ENCODE peak calls at places on chromosomes 7 and 10, in eight cellular contexts. One of them, this sample, is unnamed.

GRCh38 chr7:45216181-45216580 is 58.6 kb downstream of the RAMP3 start:
- DNase-seq in ovary: no peak
- DNase-seq in K562: no peak
- DNase-seq in A549: no peak
- DNase-seq in OCI-LY7: no peak
- DNase-seq in colonic mucosa: no peak
- DNase-seq in tibial artery: no peak
- DNase-seq in right cardiac atrium: no peak
- DNase-seq in this sample: no peak

GRCh38 chr7:106309352-106309751 is 24.6 kb upstream of the NAMPT start:
- DNase-seq in colonic mucosa: no peak
- DNase-seq in A549: no peak
- DNase-seq in ovary: no peak
- DNase-seq in K562: no peak
- DNase-seq in right cardiac atrium: no peak
- DNase-seq in tibial artery: no peak
- DNase-seq in OCI-LY7: no peak
- DNase-seq in this sample: no peak

GRCh38 chr10:42973870-42974692 is 102.8 kb upstream of the RET start:
- DNase-seq in ovary: no peak
- DNase-seq in colonic mucosa: no peak
- DNase-seq in OCI-LY7: no peak
- DNase-seq in K562: no peak
- DNase-seq in right cardiac atrium: no peak
- DNase-seq in A549: no peak
- DNase-seq in tibial artery: no peak
- DNase-seq in this sample: no peak

GRCh38 chr10:86334515-86335085 is 32.0 kb downstream of the GRID1 start:
- DNase-seq in tibial artery: no peak
- DNase-seq in colonic mucosa: no peak
- DNase-seq in right cardiac atrium: no peak
- DNase-seq in A549: no peak
- DNase-seq in OCI-LY7: no peak
- DNase-seq in K562: peak
- DNase-seq in ovary: no peak
- DNase-seq in this sample: no peak

GRCh38 chr10:72272689-72273409 is 875 bp upstream of the DDIT4 start:
- DNase-seq in OCI-LY7: peak
- DNase-seq in tibial artery: peak
- DNase-seq in A549: peak
- DNase-seq in K562: peak
- DNase-seq in ovary: peak
- DNase-seq in colonic mucosa: peak
- DNase-seq in right cardiac atrium: peak
- DNase-seq in this sample: no peak

GRCh38 chr7:3267928-3268690 is 32.9 kb upstream of the SDK1 start:
- DNase-seq in A549: peak
- DNase-seq in K562: no peak
- DNase-seq in right cardiac atrium: no peak
- DNase-seq in ovary: no peak
- DNase-seq in colonic mucosa: no peak
- DNase-seq in tibial artery: no peak
- DNase-seq in OCI-LY7: no peak
- DNase-seq in this sample: no peak

GRCh38 chr10:116084166-116084565 is 188.8 kb downstream of the GFRA1 start:
- DNase-seq in tibial artery: no peak
- DNase-seq in colonic mucosa: no peak
- DNase-seq in A549: no peak
- DNase-seq in OCI-LY7: no peak
- DNase-seq in K562: no peak
- DNase-seq in right cardiac atrium: no peak
- DNase-seq in ovary: no peak
- DNase-seq in this sample: peak

GRCh38 chr7:22549667-22550513 is 49.9 kb upstream of the STEAP1B start:
- DNase-seq in OCI-LY7: peak
- DNase-seq in K562: no peak
- DNase-seq in ovary: no peak
- DNase-seq in tibial artery: no peak
- DNase-seq in colonic mucosa: no peak
- DNase-seq in A549: no peak
- DNase-seq in right cardiac atrium: no peak
- DNase-seq in this sample: no peak

GRCh38 chr10:116469437-116469836 is 41.8 kb downstream of the PNLIPRP3 start:
- DNase-seq in A549: no peak
- DNase-seq in right cardiac atrium: no peak
- DNase-seq in tibial artery: no peak
- DNase-seq in OCI-LY7: no peak
- DNase-seq in K562: no peak
- DNase-seq in colonic mucosa: no peak
- DNase-seq in ovary: no peak
- DNase-seq in this sample: no peak

GRCh38 chr10:34341473-34341872 is 473.6 kb downstream of the PARD3 start:
- DNase-seq in OCI-LY7: no peak
- DNase-seq in right cardiac atrium: peak
- DNase-seq in K562: no peak
- DNase-seq in tibial artery: peak
- DNase-seq in ovary: peak
- DNase-seq in A549: no peak
- DNase-seq in colonic mucosa: no peak
- DNase-seq in this sample: no peak

GRCh38 chr7:157113607-157114006 is 25.1 kb upstream of the UBE3C start:
- DNase-seq in K562: no peak
- DNase-seq in right cardiac atrium: no peak
- DNase-seq in A549: no peak
- DNase-seq in tibial artery: no peak
- DNase-seq in OCI-LY7: no peak
- DNase-seq in ovary: no peak
- DNase-seq in colonic mucosa: no peak
- DNase-seq in this sample: no peak

DNA sequence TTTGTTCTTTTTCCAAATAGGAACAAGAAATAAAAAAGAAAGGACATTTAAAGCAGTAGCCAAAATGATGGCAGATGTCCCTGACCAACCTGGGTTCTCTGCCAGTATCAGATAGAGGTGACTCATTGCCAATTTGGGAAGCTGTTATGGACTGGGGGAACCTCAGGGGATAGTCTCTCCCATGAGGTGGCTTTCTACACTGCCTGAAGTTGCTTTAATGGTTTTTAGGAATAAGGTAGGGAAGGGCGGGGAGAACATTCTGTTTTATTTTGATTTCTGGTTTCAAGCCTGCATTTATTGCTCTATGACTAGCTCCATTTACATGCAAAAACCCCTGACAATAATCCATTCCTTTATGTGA is 457.9 kb upstream of the TPK1 start:
- DNase-seq in colonic mucosa: no peak
- DNase-seq in right cardiac atrium: no peak
- DNase-seq in K562: no peak
- DNase-seq in tibial artery: no peak
- DNase-seq in OCI-LY7: no peak
- DNase-seq in ovary: no peak
- DNase-seq in A549: no peak
- DNase-seq in this sample: no peak
- H3K4me3 ChIP-seq in colonic mucosa: no peak
- H3K4me3 ChIP-seq in right cardiac atrium: no peak
- H3K4me3 ChIP-seq in K562: no peak
- H3K4me3 ChIP-seq in tibial artery: no peak
- H3K4me3 ChIP-seq in OCI-LY7: no peak
- H3K4me3 ChIP-seq in ovary: no peak
- H3K4me3 ChIP-seq in A549: no peak
- H3K4me3 ChIP-seq in this sample: no peak

GRCh38 chr10:17029581-17030271 is 99.9 kb downstream of the CUBN start:
- DNase-seq in A549: peak
- DNase-seq in OCI-LY7: no peak
- DNase-seq in right cardiac atrium: peak
- DNase-seq in ovary: peak
- DNase-seq in K562: peak
- DNase-seq in tibial artery: peak
- DNase-seq in colonic mucosa: peak
- DNase-seq in this sample: peak

GRCh38 chr10:17031656-17032630 is 97.7 kb downstream of the CUBN start:
- DNase-seq in OCI-LY7: no peak
- DNase-seq in A549: no peak
- DNase-seq in right cardiac atrium: no peak
- DNase-seq in tibial artery: no peak
- DNase-seq in ovary: no peak
- DNase-seq in K562: no peak
- DNase-seq in colonic mucosa: no peak
- DNase-seq in this sample: peak

GRCh38 chr10:17025444-17026295 is 103.9 kb downstream of the CUBN start:
- DNase-seq in K562: peak
- DNase-seq in ovary: no peak
- DNase-seq in right cardiac atrium: peak
- DNase-seq in A549: no peak
- DNase-seq in OCI-LY7: no peak
- DNase-seq in tibial artery: peak
- DNase-seq in colonic mucosa: no peak
- DNase-seq in this sample: no peak

GRCh38 chr10:17026686-17027485 is 102.7 kb downstream of the CUBN start:
- DNase-seq in tibial artery: no peak
- DNase-seq in ovary: no peak
- DNase-seq in colonic mucosa: no peak
- DNase-seq in OCI-LY7: no peak
- DNase-seq in right cardiac atrium: no peak
- DNase-seq in K562: no peak
- DNase-seq in A549: no peak
- DNase-seq in this sample: no peak

DNA sequence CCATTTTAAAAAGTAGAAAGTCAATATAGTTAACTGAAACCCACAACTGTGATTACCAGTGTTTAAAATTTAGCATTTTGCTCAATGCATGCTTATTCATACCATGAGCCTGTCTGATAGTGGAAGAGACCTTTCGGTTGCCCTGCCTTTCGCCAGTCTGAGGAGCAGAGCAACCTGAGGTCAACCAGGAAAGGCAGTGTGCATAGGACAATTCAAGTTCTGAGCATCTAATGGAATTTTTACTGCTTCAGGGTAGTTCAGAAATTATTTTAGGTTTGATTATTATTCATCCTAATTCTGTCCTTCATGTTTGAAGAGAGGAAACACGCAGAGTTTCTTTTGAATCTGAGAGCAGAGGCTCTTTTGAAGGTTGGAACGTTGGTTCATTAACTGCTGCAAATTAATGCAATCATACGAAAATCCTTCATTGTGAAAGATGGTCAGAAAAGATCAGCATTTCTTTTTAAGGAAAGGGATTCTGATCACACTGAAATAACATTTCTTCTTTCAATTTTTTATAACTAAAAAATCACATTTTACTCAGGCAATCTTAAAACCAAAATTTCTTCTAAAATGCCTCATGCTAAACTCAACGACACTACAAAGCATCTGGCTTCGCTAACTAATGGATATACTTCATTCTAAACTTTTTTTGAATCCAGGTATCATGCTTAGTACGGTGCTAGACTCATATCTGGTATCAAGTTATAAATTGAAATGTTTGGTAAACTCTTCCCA is 100.6 kb downstream of the CUBN start:
- DNase-seq in K562: peak
- DNase-seq in tibial artery: no peak
- DNase-seq in ovary: no peak
- DNase-seq in colonic mucosa: no peak
- DNase-seq in right cardiac atrium: no peak
- DNase-seq in OCI-LY7: no peak
- DNase-seq in A549: no peak
- DNase-seq in this sample: no peak
- H3K4me3 ChIP-seq in K562: no peak
- H3K4me3 ChIP-seq in tibial artery: no peak
- H3K4me3 ChIP-seq in ovary: no peak
- H3K4me3 ChIP-seq in colonic mucosa: no peak
- H3K4me3 ChIP-seq in right cardiac atrium: no peak
- H3K4me3 ChIP-seq in OCI-LY7: no peak
- H3K4me3 ChIP-seq in A549: no peak
- H3K4me3 ChIP-seq in this sample: peak

GRCh38 chr10:102422586-102423129 is 2.0 kb downstream of the FBXL15 start:
- DNase-seq in colonic mucosa: peak
- DNase-seq in OCI-LY7: peak
- DNase-seq in ovary: peak
- DNase-seq in A549: peak
- DNase-seq in right cardiac atrium: peak
- DNase-seq in K562: peak
- DNase-seq in tibial artery: peak
- DNase-seq in this sample: no peak
- H3K4me3 ChIP-seq in colonic mucosa: peak
- H3K4me3 ChIP-seq in OCI-LY7: peak
- H3K4me3 ChIP-seq in ovary: peak
- H3K4me3 ChIP-seq in A549: peak
- H3K4me3 ChIP-seq in right cardiac atrium: peak
- H3K4me3 ChIP-seq in K562: peak
- H3K4me3 ChIP-seq in tibial artery: peak
- H3K4me3 ChIP-seq in this sample: no peak

GRCh38 chr10:62813453-62813852 is 2.7 kb downstream of the EGR2 start:
- DNase-seq in ovary: no peak
- DNase-seq in tibial artery: no peak
- DNase-seq in K562: no peak
- DNase-seq in right cardiac atrium: no peak
- DNase-seq in A549: no peak
- DNase-seq in colonic mucosa: no peak
- DNase-seq in OCI-LY7: no peak
- DNase-seq in this sample: no peak

GRCh38 chr10:62816179-62817119 is at the start of gene EGR2:
- DNase-seq in right cardiac atrium: peak
- DNase-seq in ovary: peak
- DNase-seq in K562: peak
- DNase-seq in colonic mucosa: peak
- DNase-seq in A549: peak
- DNase-seq in OCI-LY7: peak
- DNase-seq in tibial artery: peak
- DNase-seq in this sample: peak

GRCh38 chr10:62813981-62814380 is 2.2 kb downstream of the EGR2 start:
- DNase-seq in tibial artery: no peak
- DNase-seq in colonic mucosa: no peak
- DNase-seq in ovary: no peak
- DNase-seq in K562: no peak
- DNase-seq in right cardiac atrium: no peak
- DNase-seq in OCI-LY7: no peak
- DNase-seq in A549: no peak
- DNase-seq in this sample: no peak

GRCh38 chr10:62815373-62816111 is 624 bp downstream of the EGR2 start:
- DNase-seq in K562: no peak
- DNase-seq in A549: no peak
- DNase-seq in right cardiac atrium: no peak
- DNase-seq in colonic mucosa: peak
- DNase-seq in ovary: peak
- DNase-seq in tibial artery: no peak
- DNase-seq in OCI-LY7: no peak
- DNase-seq in this sample: no peak

DNA sequence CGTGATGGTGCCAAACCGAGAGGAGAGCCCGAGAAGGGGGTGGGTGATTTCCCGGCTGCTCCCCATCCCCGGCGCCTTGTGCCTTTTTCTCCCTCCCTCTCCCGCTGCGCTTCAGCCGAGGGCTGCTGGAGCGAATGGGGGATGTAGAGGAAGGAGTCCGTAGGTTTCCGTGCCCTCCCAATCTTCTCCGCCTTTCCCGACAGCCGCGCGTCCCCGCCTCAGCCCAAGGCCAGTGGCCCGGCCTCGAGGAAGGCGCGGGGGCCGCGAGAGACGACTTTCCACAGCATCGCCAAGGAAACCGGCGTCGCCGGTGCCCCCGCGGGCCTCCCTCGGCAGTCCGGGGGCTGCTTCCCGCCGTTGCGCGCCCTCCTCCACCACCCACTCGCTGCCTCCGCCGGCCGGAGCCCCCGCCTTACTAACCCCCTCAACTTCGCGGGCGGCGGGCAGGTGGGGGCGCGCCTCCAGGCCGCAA is 1.2 kb downstream of the EGR2 start:
- DNase-seq in ovary: peak
- DNase-seq in tibial artery: no peak
- DNase-seq in OCI-LY7: no peak
- DNase-seq in colonic mucosa: no peak
- DNase-seq in right cardiac atrium: no peak
- DNase-seq in K562: no peak
- DNase-seq in A549: no peak
- DNase-seq in this sample: no peak
- H3K4me3 ChIP-seq in ovary: peak
- H3K4me3 ChIP-seq in tibial artery: peak
- H3K4me3 ChIP-seq in OCI-LY7: peak
- H3K4me3 ChIP-seq in colonic mucosa: peak
- H3K4me3 ChIP-seq in right cardiac atrium: peak
- H3K4me3 ChIP-seq in K562: no peak
- H3K4me3 ChIP-seq in A549: peak
- H3K4me3 ChIP-seq in this sample: peak